ENCODE peak calls at places on chromosome 3, in six cellular contexts. B is H7, W is SW480, H is globus pallidus, P is GM23248, L is IMR-90. N is an unnamed sample.

GRCh38 chr3:51929420-51930003 is 12.2 kb downstream of the RRP9 start:
- DNase-seq in H (no peak), B (peak; percentile 85), L (no peak), P (peak; percentile 11), W (no peak), N (peak; percentile 18)

GRCh38 chr3:72329354-72329753 is 518.9 kb downstream of the SHQ1 start:
- DNase-seq in B (peak; percentile 67), P (peak; percentile 37), L (no peak), W (no peak), H (peak; percentile 67), N (no peak)

GRCh38 chr3:184275302-184275701 is 520 bp upstream of the ECE2 start:
- DNase-seq in L (no peak), P (no peak), B (no peak), W (no peak), H (no peak), N (no peak)

GRCh38 chr3:17645074-17645698 is 97.2 kb downstream of the TBC1D5 start:
- DNase-seq in B (peak; percentile 9), P (peak; percentile 75), L (peak; percentile 76), H (peak; percentile 81), W (peak; percentile 56), N (peak; percentile 68)

GRCh38 chr3:117443014-117443413 is 733.4 kb downstream of the TUSC7 start:
- DNase-seq in P (no peak), B (no peak), W (peak; percentile 12), H (no peak), L (peak; percentile 65), N (no peak)

GRCh38 chr3:5264093-5264610 is 76.6 kb downstream of the EDEM1 start:
- DNase-seq in W (no peak), P (no peak), L (peak; percentile 21), B (no peak), H (no peak), N (no peak)

GRCh38 chr3:57951106-57951882 is 56.9 kb upstream of the FLNB start:
- DNase-seq in W (peak; percentile 72), L (peak; percentile 89), H (peak; percentile 74), B (no peak), P (peak; percentile 90), N (peak; percentile 63)

GRCh38 chr3:128518587-128519490 is 25.8 kb upstream of the GATA2 start:
- DNase-seq in W (no peak), P (no peak), L (no peak), B (no peak), H (no peak), N (no peak)

GRCh38 chr3:63993653-63994079 is 29.6 kb downstream of the PSMD6 start:
- DNase-seq in W (peak; percentile 60), H (peak; percentile 76), P (peak; percentile 92), B (peak; percentile 80), L (peak; percentile 76), N (peak; percentile 74)

N was measured in HT-29.